ENCODE peak calls at places on chromosomes 2 and 18, in four cellular contexts. X is heart right ventricle, I is T-helper 9 cell, Y is RPMI7951. R is an unnamed sample.

GRCh38 chr2:111667542-111668273 is 216.3 kb downstream of the ANAPC1 start:
- DNase-seq in Y (peak), I (no peak), X (peak), R (no peak)

GRCh38 chr18:34039194-34039593 is 185.5 kb downstream of the NOL4 start:
- DNase-seq in X (no peak), Y (peak), I (no peak), R (no peak)

GRCh38 chr2:231017250-231017636 is 20.1 kb upstream of the C2orf72 start:
- DNase-seq in Y (peak), X (no peak), I (no peak), R (no peak)

GRCh38 chr2:96146151-96146880 is 1.1 kb upstream of the DUSP2 start:
- DNase-seq in I (peak), Y (no peak), X (peak), R (peak)

GRCh38 chr2:172427990-172428840 is 829 bp downstream of the ITGA6 start:
- DNase-seq in Y (peak), I (peak), X (peak), R (peak)

GRCh38 chr18:70376914-70377258 is 88.0 kb downstream of the SOCS6 start:
- DNase-seq in Y (peak), I (no peak), X (no peak), R (no peak)

GRCh38 chr2:152407204-152407721 is 72.3 kb downstream of the FMNL2 start:
- DNase-seq in I (no peak), Y (peak), X (peak), R (peak)

GRCh38 chr2:167706800-167707199 is 540.6 kb downstream of the STK39 start:
- DNase-seq in I (no peak), Y (no peak), X (no peak), R (no peak)

GRCh38 chr2:172336681-172337080 is 90.7 kb upstream of the ITGA6 start:
- DNase-seq in I (no peak), X (no peak), Y (no peak), R (no peak)

GRCh38 chr2:233209117-233209977 is 42.1 kb upstream of the ATG16L1 start:
- DNase-seq in I (no peak), X (no peak), Y (peak), R (no peak)

GRCh38 chr2:179592167-179592936 is 269.1 kb downstream of the ZNF385B start:
- DNase-seq in I (no peak), X (no peak), Y (peak), R (no peak)

GRCh38 chr2:11633923-11634478 is 36.0 kb downstream of the NTSR2 start:
- DNase-seq in I (no peak), Y (no peak), X (no peak), R (no peak)

GRCh38 chr2:46298522-46299351 is 1.5 kb downstream of the EPAS1 start:
- DNase-seq in Y (peak), I (peak), X (peak), R (peak)

GRCh38 chr2:32864337-32864736 is 82.4 kb upstream of the LTBP1 start:
- DNase-seq in X (no peak), Y (no peak), I (no peak), R (no peak)

GRCh38 chr2:146652311-146652710 is 1192.5 kb upstream of the ACVR2A start:
- DNase-seq in X (no peak), Y (no peak), I (no peak), R (no peak)

GRCh38 chr2:147789287-147789686 is 55.5 kb upstream of the ACVR2A start:
- DNase-seq in I (no peak), X (no peak), Y (no peak), R (no peak)

GRCh38 chr2:156380117-156380645 is 47.7 kb upstream of the NR4A2 start:
- DNase-seq in X (no peak), I (no peak), Y (peak), R (no peak)

GRCh38 chr2:26587966-26588365 is 53.2 kb downstream of the CIB4 start:
- DNase-seq in Y (no peak), I (no peak), X (no peak), R (peak)

GRCh38 chr2:113200236-113200635 is 26.5 kb downstream of the PSD4 start:
- DNase-seq in Y (no peak), X (no peak), I (no peak), R (no peak)

GRCh38 chr2:233850745-233851144 is 3.6 kb downstream of the HJURP start:
- DNase-seq in Y (no peak), I (no peak), X (no peak), R (no peak)

GRCh38 chr2:14756981-14757657 is 124.6 kb downstream of the LRATD1 start:
- DNase-seq in I (no peak), Y (peak), X (no peak), R (no peak)

GRCh38 chr2:79831919-79832318 is 319.1 kb downstream of the CTNNA2 start:
- DNase-seq in I (no peak), X (no peak), Y (no peak), R (no peak)

GRCh38 chr18:47150824-47151366 is 595 bp upstream of the HDHD2 start:
- DNase-seq in X (peak), Y (no peak), I (no peak), R (no peak)

GRCh38 chr2:58562281-58562680 is 321.2 kb upstream of the FANCL start:
- DNase-seq in I (no peak), X (no peak), Y (no peak), R (no peak)

GRCh38 chr2:171287606-171288005 is 126.9 kb upstream of the TLK1 start:
- DNase-seq in X (no peak), Y (no peak), I (no peak), R (no peak)

GRCh38 chr2:102185347-102185746 is 1.5 kb upstream of the IL1RL2 start:
- DNase-seq in I (no peak), X (peak), Y (peak), R (no peak)

GRCh38 chr2:85750509-85751299 is 3.1 kb upstream of the ATOH8 start:
- DNase-seq in I (peak), Y (peak), X (peak), R (peak)

GRCh38 chr2:96893289-96894150 is 23.6 kb upstream of the SEMA4C start:
- DNase-seq in Y (no peak), X (no peak), I (no peak), R (no peak)

GRCh38 chr18:50429207-50429948 is 54.5 kb downstream of the SKA1 start:
- DNase-seq in I (no peak), Y (peak), X (no peak), R (no peak)

GRCh38 chr2:29239209-29239960 is 124.2 kb downstream of the CLIP4 start:
- DNase-seq in I (no peak), Y (no peak), X (no peak), R (no peak)